ENCODE peak calls at places on chromosomes 6 and 20, in eight cellular contexts. N is pancreas, K is A549, H is heart right ventricle, J is SK-N-SH, E is prostate gland, S is heart left ventricle, R is left ventricle myocardium inferior. L is an unnamed sample.
A peak's percentile ranks its signal among the peaks of the same experiment; 100 is the strongest.

GRCh38 chr20:30910937-30911725 is 346.3 kb upstream of the DEFB115 start:
- DNase-seq in N (no peak), K (no peak), H (no peak), J (no peak), E (no peak), S (no peak), R (no peak), L (no peak)

GRCh38 chr6:2505624-2506023 is 245.1 kb downstream of the MYLK4 start:
- DNase-seq in N (no peak), K (no peak), H (no peak), J (peak; percentile 30), E (no peak), S (no peak), R (no peak), L (no peak)

GRCh38 chr6:75347797-75348610 is 63.4 kb upstream of the TMEM30A start:
- DNase-seq in N (no peak), K (no peak), H (no peak), J (no peak), E (no peak), S (no peak), R (no peak), L (no peak)

GRCh38 chr20:60224914-60225313 is 266.7 kb downstream of the CDH26 start:
- DNase-seq in N (no peak), K (peak; percentile 22), H (no peak), J (peak; percentile 52), E (no peak), S (no peak), R (no peak), L (no peak)

GRCh38 chr20:21353236-21353635 is 44.1 kb downstream of the NKX2-4 start:
- DNase-seq in N (no peak), K (no peak), H (no peak), J (no peak), E (no peak), S (no peak), R (no peak), L (no peak)

GRCh38 chr20:47396762-47397476 is 40.4 kb upstream of the ZMYND8 start:
- DNase-seq in N (peak; percentile 64), K (no peak), H (no peak), J (no peak), E (no peak), S (no peak), R (no peak), L (no peak)

GRCh38 chr6:140051521-140052455 is 677.3 kb upstream of the CITED2 start:
- DNase-seq in N (no peak), K (peak; percentile 1), H (no peak), J (peak; percentile 10), E (no peak), S (no peak), R (no peak), L (no peak)

GRCh38 chr6:17910178-17910577 is 77.3 kb downstream of the KIF13A start:
- DNase-seq in N (no peak), K (no peak), H (no peak), J (no peak), E (no peak), S (no peak), R (no peak), L (no peak)

GRCh38 chr6:112216699-112217551 is 37.4 kb downstream of the LAMA4 start:
- DNase-seq in N (no peak), K (no peak), H (no peak), J (no peak), E (no peak), S (no peak), R (no peak), L (no peak)

GRCh38 chr6:24287239-24287638 is 70.6 kb downstream of the DCDC2 start:
- DNase-seq in N (no peak), K (no peak), H (no peak), J (no peak), E (no peak), S (no peak), R (no peak), L (no peak)

GRCh38 chr6:40897390-40898003 is 141.5 kb downstream of the UNC5CL start:
- DNase-seq in N (no peak), K (no peak), H (no peak), J (no peak), E (no peak), S (no peak), R (no peak), L (no peak)

GRCh38 chr6:40898073-40898472 is 140.9 kb downstream of the UNC5CL start:
- DNase-seq in N (no peak), K (no peak), H (no peak), J (no peak), E (no peak), S (no peak), R (no peak), L (no peak)

GRCh38 chr6:40899684-40900155 is 139.3 kb downstream of the UNC5CL start:
- DNase-seq in N (no peak), K (no peak), H (peak; percentile 15), J (no peak), E (no peak), S (peak; percentile 57), R (no peak), L (no peak)

GRCh38 chr6:40894962-40895799 is 143.8 kb downstream of the UNC5CL start:
- DNase-seq in N (peak; percentile 70), K (peak; percentile 50), H (peak; percentile 56), J (peak; percentile 36), E (peak; percentile 13), S (peak; percentile 65), R (peak; percentile 40), L (no peak)

GRCh38 chr6:40896696-40897095 is 142.3 kb downstream of the UNC5CL start:
- DNase-seq in N (no peak), K (no peak), H (no peak), J (no peak), E (no peak), S (no peak), R (no peak), L (no peak)
- H3K4me1 ChIP-seq in N (peaks cover 15% of the 10 kb centered on the region), K (peaks cover 8% of the 10 kb centered on the region), H (no peaks in the 10 kb centered on the region), J (no peaks in the 10 kb centered on the region), E (no peaks in the 10 kb centered on the region), S (no peaks in the 10 kb centered on the region), R (peaks cover 59% of the 10 kb centered on the region), L (no peaks in the 10 kb centered on the region)

GRCh38 chr20:62353289-62354030 is 13.7 kb downstream of the LAMA5 start:
- DNase-seq in N (no peak), K (no peak), H (peak; percentile 18), J (no peak), E (no peak), S (peak; percentile 22), R (no peak), L (peak; percentile 40)
- H3K4me1 ChIP-seq in N (peaks cover 13% of the 10 kb centered on the region), K (peaks cover 88% of the 10 kb centered on the region), H (peaks cover 55% of the 10 kb centered on the region), J (peaks cover 29% of the 10 kb centered on the region), E (peaks cover 50% of the 10 kb centered on the region), S (peaks cover 54% of the 10 kb centered on the region), R (peaks cover 70% of the 10 kb centered on the region), L (no peaks in the 10 kb centered on the region)

DNA sequence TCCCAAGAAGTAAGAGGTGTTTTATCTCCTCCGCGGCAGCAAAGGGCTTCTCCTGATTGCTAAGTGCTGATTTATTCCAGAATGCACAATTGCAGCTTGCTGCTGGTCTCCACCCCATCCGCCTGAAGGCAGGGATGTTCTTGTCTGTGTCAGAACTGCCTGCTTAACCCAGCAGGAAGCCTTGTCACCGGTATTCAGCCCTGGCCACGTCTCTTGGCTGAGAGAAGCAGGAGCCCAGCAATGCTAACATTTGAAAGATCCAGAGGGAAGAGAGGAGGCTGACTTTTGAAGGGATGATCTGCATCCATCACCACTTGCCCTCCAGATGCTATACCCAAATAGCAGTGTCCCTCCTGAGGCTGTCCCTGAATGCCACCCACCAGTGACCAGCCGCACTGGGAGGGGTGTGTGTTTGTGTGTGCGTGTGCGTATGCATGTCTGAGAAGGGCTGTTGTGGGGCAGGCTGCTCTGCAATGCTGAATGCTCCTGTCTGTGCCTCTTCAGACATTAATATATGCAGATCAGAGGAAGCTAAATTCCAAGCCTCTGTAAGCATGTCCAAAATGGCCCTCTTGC is 4.0 kb downstream of the SCML4 start:
- DNase-seq in N (no peak), K (no peak), H (no peak), J (peak; percentile 61), E (peak; percentile 12), S (no peak), R (no peak), L (no peak)
- H3K4me1 ChIP-seq in N (peaks cover 80% of the 10 kb centered on the region), K (no peaks in the 10 kb centered on the region), H (peaks cover 6% of the 10 kb centered on the region), J (no peaks in the 10 kb centered on the region), E (no peaks in the 10 kb centered on the region), S (no peaks in the 10 kb centered on the region), R (peaks cover 14% of the 10 kb centered on the region), L (no peaks in the 10 kb centered on the region)

DNA sequence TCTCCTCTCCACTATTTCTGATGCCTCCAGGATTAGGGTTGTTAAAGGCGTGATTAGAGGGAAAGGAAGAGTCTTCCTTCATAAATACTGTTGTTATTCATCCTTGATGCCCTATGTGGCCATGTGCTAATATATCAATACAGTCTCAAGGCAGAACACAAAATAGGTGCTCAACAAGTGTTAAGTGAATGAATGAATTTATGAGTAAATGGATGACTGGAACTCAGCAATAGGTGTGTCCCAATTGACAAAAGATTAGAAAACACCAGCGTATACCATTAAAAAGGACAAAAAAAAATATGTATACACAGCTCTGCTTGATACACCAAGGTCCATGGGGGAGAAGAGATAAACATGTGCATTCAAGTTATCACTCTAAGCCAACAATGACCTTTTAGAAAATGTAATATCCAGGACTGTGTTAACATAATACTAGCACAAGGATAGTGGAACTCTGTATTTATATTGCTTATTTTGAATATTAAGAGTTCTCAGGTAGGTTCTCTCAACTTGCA is 171.2 kb upstream of the MYLIP start:
- DNase-seq in N (no peak), K (no peak), H (no peak), J (no peak), E (no peak), S (no peak), R (no peak), L (no peak)
- H3K4me1 ChIP-seq in N (peaks cover 5% of the 10 kb centered on the region), K (peaks cover 5% of the 10 kb centered on the region), H (peaks cover 9% of the 10 kb centered on the region), J (peaks cover 8% of the 10 kb centered on the region), E (no peaks in the 10 kb centered on the region), S (peaks cover 9% of the 10 kb centered on the region), R (peaks cover 41% of the 10 kb centered on the region), L (no peaks in the 10 kb centered on the region)

DNA sequence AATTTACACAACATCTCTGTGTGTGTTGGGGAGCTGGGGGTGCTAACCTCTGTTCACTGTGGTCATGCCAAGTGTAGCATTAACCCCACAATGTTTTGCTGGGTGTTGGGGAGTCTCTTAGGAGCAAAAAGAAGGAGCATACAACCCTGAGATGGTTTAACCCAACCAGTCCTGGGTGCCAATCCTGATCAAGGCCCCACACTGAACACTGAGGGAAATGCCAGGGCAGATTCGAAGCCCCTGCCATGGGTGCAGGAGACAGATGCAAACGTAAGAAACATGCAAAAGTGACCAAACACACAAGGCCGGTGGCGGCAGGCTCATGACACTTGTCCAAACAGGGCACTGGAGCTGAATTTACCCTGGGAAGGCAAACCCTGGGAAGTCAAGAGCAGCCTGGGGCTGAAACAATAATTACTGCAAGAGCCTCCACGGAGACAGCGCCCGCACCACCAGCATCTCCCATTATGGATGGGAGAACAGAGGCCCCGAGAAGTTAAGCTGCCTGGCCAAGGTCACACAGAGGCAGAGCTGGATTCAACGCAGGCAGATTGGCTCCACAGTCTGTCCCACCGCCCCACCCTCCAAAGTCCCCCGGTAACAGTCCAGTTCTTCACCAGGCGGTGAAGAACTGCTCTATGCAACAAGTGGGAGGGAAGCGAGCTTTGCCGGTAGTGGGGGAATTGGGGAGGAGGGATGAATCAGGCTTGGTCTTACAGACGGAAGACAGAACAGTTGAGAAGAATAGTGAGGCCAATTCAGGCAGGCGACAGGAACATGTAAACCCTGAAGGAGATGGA is 8.5 kb downstream of the ACSS1 start:
- DNase-seq in N (peak; percentile 8), K (no peak), H (no peak), J (no peak), E (no peak), S (peak; percentile 24), R (no peak), L (peak; percentile 51)
- H3K4me1 ChIP-seq in N (peaks cover 75% of the 10 kb centered on the region), K (peaks cover 11% of the 10 kb centered on the region), H (peaks cover 92% of the 10 kb centered on the region), J (no peaks in the 10 kb centered on the region), E (peaks cover 30% of the 10 kb centered on the region), S (peaks cover 84% of the 10 kb centered on the region), R (peaks cover 98% of the 10 kb centered on the region), L (peaks cover 12% of the 10 kb centered on the region)